ENCODE peak calls at places on chromosome 11, in five cellular contexts. B is adipocyte, U is uterus, M is GM20000, R is dorsolateral prefrontal cortex. X is an unnamed sample.

GRCh38 chr11:64285885-64286800 is 495 bp downstream of the GPR137 start:
- DNase-seq in U (no peak), M (no peak), R (no peak), B (no peak), X (no peak)

GRCh38 chr11:103436131-103436770 is 327.0 kb downstream of the DYNC2H1 start:
- DNase-seq in B (no peak), M (no peak), R (no peak), U (no peak), X (no peak)

GRCh38 chr11:71302534-71302909 is 50.1 kb upstream of the SHANK2 start:
- DNase-seq in M (no peak), R (no peak), U (no peak), B (peak), X (no peak)

GRCh38 chr11:64935634-64936081 is at the start of gene GPHA2:
- DNase-seq in R (no peak), U (peak), M (no peak), B (peak), X (peak)

GRCh38 chr11:127656266-127656879 is 655.8 kb upstream of the KIRREL3 start:
- DNase-seq in B (peak), M (no peak), U (no peak), R (no peak), X (no peak)

GRCh38 chr11:95515379-95515778 is 274.2 kb downstream of the FAM76B start:
- DNase-seq in U (no peak), B (no peak), M (no peak), R (no peak), X (no peak)

GRCh38 chr11:369336-370018 is at the start of gene B4GALNT4:
- DNase-seq in B (peak), U (no peak), R (peak), M (no peak), X (peak)

GRCh38 chr11:90809581-90809980 is 586.7 kb upstream of the CHORDC1 start:
- DNase-seq in B (no peak), U (no peak), M (no peak), R (no peak), X (no peak)

GRCh38 chr11:64856382-64857227 is 12.2 kb upstream of the CDC42BPG start:
- DNase-seq in R (no peak), B (peak), U (peak), M (no peak), X (peak)

GRCh38 chr11:65118097-65118837 is 766 bp upstream of the ZNHIT2 start:
- DNase-seq in B (no peak), M (no peak), R (no peak), U (no peak), X (no peak)

X was measured in AG20443.